ENCODE peak calls at places on chromosomes 3 and 15, in four cellular contexts. E is right lobe of liver, C is colonic mucosa, P is AG04449. J is an unnamed sample.

GRCh38 chr3:24344784-24345439 is 149.7 kb downstream of the THRB start:
- DNase-seq in C (no peak), E (no peak), P (no peak), J (no peak)

GRCh38 chr15:76311071-76311956 is at the start of gene ETFA:
- DNase-seq in E (peak), C (peak), P (peak), J (peak)

GRCh38 chr3:64824281-64824980 is 136.6 kb upstream of the ADAMTS9 start:
- DNase-seq in P (no peak), E (no peak), C (no peak), J (no peak)

GRCh38 chr3:151283907-151284461 is 5.6 kb upstream of the P2RY14 start:
- DNase-seq in C (peak), P (no peak), E (no peak), J (no peak)

GRCh38 chr15:97482521-97482920 is 478.0 kb upstream of the ARRDC4 start:
- DNase-seq in C (no peak), E (no peak), P (no peak), J (no peak)

GRCh38 chr3:142445816-142446254 is 2.0 kb downstream of the XRN1 start:
- DNase-seq in P (no peak), C (peak), E (no peak), J (no peak)

GRCh38 chr15:45550436-45550835 is 27.9 kb upstream of the SLC30A4 start:
- DNase-seq in C (no peak), P (no peak), E (no peak), J (no peak)

GRCh38 chr3:136209921-136210320 is 13.8 kb upstream of the MSL2 start:
- DNase-seq in P (no peak), C (no peak), E (no peak), J (no peak)

GRCh38 chr3:89533320-89533719 is 425.9 kb downstream of the EPHA3 start:
- DNase-seq in E (no peak), P (no peak), C (no peak), J (no peak)

GRCh38 chr3:69770976-69771634 is 31.8 kb downstream of the MITF start:
- DNase-seq in P (no peak), C (no peak), E (no peak), J (peak)

GRCh38 chr15:56017511-56017910 is 24.1 kb upstream of the NEDD4 start:
- DNase-seq in E (no peak), C (no peak), P (no peak), J (no peak)

GRCh38 chr3:14369675-14370669 is 32.4 kb upstream of the SLC6A6 start:
- DNase-seq in E (no peak), P (no peak), C (peak), J (no peak)

GRCh38 chr3:9902372-9903237 is at the start of gene IL17RE:
- DNase-seq in C (peak), E (peak), P (no peak), J (no peak)

GRCh38 chr3:168591587-168591986 is 495.9 kb upstream of the GOLIM4 start:
- DNase-seq in C (no peak), E (no peak), P (no peak), J (no peak)

GRCh38 chr3:31100519-31100918 is 206.1 kb upstream of the GADL1 start:
- DNase-seq in P (no peak), C (no peak), E (no peak), J (no peak)

GRCh38 chr3:64191822-64192221 is 33.4 kb downstream of the PRICKLE2 start:
- DNase-seq in P (no peak), E (no peak), C (no peak), J (no peak)

GRCh38 chr3:148077318-148077923 is 620.3 kb upstream of the AGTR1 start:
- DNase-seq in P (no peak), C (no peak), E (no peak), J (no peak)

GRCh38 chr3:187271582-187271981 is 20.0 kb downstream of the MASP1 start:
- DNase-seq in P (no peak), E (no peak), C (no peak), J (no peak)

GRCh38 chr3:187277129-187277462 is 14.4 kb downstream of the MASP1 start:
- DNase-seq in P (no peak), E (no peak), C (no peak), J (no peak)

GRCh38 chr3:187274315-187274976 is 17.1 kb downstream of the MASP1 start:
- DNase-seq in E (no peak), C (no peak), P (no peak), J (no peak)

GRCh38 chr3:187276397-187277128 is 15.0 kb downstream of the MASP1 start:
- DNase-seq in C (no peak), E (peak), P (no peak), J (no peak)

GRCh38 chr3:187274977-187275338 is 16.6 kb downstream of the MASP1 start:
- DNase-seq in C (no peak), P (no peak), E (no peak), J (no peak)
- H3K4me3 ChIP-seq in C (no peak), P (no peak), E (no peak), J (no peak)

DNA sequence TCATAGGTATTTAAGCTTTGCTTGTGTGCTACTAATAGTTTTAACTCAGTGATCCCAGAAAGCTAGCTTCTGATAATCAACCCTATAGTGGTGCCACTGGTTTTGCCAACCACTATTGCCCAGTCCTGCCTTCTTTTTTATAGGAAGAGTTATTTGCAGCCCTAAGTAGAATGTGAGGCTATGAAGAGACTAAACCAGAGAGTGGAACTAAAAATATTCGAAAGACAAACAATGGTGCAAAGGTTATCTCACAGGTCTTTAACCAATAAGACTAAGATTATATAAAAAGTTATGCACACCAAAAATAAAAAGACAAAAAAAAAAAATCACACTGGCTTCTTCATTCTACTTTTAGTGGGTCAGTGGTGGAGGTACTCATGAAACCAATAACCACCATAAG is 85.6 kb downstream of the NBEAL2 start:
- DNase-seq in C (no peak), E (no peak), P (no peak), J (no peak)
- H3K4me3 ChIP-seq in C (no peak), E (no peak), P (no peak), J (no peak)

DNA sequence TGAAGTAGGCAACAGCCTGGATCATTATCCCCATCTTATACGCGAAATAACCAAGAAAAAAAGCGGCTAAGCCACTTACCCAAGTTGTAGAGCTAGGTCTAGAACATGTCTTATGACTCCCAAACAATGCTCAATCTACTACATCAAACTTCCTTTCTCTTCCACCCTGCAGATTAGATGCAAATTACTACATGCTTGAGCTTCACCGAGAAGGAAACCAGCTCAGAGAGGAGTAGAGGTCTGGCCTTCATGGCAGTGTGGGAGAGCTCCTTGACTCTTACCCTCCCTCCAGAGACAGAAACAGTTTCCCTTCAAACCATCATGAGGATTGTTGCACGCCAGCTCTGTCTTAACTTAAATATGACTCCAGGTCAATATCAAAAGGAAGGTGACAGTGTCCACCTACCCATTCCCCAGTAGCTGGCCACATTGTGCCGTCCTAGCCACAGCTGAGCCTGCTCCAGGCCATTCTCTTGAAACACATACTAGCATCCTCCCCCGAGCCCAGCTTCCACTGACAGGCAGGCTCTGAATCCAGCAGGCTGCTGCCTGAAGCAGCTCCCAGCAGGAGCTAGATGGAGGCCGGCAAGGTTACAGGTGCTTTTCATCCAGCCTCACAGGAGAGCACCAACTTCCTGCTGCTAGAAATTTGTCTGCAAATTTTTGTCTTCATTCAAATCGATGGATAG is 56.8 kb downstream of the CPN2 start:
- DNase-seq in E (no peak), P (no peak), C (no peak), J (no peak)
- H3K4me3 ChIP-seq in E (no peak), P (no peak), C (no peak), J (no peak)

DNA sequence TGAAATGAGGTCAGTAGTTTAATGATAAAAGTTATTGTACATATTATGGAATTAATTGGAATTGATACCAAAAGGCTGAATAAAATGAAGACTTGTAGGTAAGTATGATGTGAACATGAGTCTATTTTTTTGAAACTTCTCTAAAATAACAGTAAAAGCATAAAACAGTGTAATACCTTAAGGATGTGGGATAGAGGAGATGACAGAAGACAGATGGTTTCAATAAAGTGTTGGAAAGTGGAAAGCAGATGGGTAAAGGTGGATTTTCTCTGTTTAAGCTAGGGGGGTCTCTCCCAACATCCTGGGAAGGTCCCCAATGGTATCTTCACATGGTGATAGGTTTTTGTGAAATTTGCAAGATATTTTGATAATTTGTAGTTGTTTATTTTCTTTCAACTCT is 41.6 kb downstream of the GMPS start:
- DNase-seq in C (no peak), E (no peak), P (no peak), J (no peak)
- H3K4me3 ChIP-seq in C (no peak), E (no peak), P (no peak), J (no peak)

GRCh38 chr15:99387769-99388168 is 136.5 kb downstream of the LRRC28 start:
- DNase-seq in P (no peak), C (no peak), E (no peak), J (no peak)

GRCh38 chr15:99390667-99391066 is 139.4 kb downstream of the LRRC28 start:
- DNase-seq in C (no peak), E (no peak), P (no peak), J (no peak)

GRCh38 chr15:99385865-99386264 is 134.6 kb downstream of the LRRC28 start:
- DNase-seq in P (no peak), E (peak), C (peak), J (no peak)

GRCh38 chr15:99386429-99386828 is 135.1 kb downstream of the LRRC28 start:
- DNase-seq in E (no peak), C (no peak), P (no peak), J (no peak)

DNA sequence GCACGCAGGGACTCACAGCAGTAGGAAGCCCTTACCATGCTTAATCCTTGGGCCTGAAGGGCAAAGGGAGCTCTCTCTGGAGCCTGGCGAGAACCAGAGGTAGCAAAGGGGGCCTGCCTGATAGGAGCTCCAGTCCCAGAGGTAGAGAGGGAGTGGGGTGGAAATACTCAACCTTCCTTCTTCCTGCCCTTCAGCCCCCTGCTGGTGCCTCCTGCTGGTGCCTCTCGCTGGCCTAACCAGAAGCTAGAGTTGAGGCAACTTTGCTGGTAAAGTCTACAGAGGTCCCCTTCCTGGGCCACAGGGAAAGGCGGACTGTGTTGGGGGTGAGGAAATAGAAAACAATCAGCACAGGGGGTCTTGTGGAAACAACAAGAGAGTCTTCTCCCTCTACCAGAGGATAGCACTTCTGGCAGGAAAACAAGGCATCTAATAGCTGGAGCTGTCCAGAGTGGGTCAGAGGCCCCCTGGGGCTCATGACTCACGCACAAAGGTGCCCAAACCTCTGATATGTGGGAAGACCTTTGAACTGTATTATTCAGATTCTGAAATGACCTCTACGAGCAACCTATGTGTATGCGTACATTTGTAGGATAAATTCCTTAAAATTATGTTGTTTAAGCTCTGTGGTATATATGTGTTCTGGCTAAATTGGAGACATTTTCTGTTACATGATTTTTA is 133.8 kb downstream of the LRRC28 start:
- DNase-seq in C (no peak), P (no peak), E (no peak), J (no peak)
- H3K4me3 ChIP-seq in C (no peak), P (no peak), E (no peak), J (no peak)

DNA sequence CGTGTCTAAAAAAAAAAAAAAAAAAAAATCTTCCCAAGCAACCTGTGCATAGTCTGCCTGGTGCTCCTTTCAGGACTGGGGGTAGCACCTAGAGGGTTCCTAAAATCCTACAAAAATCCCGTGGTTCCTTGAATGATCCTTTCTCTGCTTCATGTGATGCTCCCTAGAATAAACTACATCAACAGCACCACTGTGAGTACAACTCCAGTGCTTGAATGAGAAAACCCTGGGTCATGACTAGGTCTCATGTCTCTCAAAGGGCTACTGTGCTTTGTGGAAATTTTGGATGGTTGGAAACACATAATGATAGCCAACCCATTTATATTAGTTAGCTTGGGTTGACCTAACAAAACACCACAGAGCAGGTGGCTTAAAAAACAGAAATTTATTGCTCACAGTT is 243.5 kb downstream of the OPA1 start:
- DNase-seq in E (no peak), C (no peak), P (no peak), J (no peak)
- H3K4me3 ChIP-seq in E (no peak), C (no peak), P (no peak), J (no peak)

GRCh38 chr3:181488536-181488935 is 223.2 kb upstream of the SOX2 start:
- DNase-seq in E (no peak), P (no peak), C (no peak), J (no peak)

GRCh38 chr3:181484026-181484425 is 227.7 kb upstream of the SOX2 start:
- DNase-seq in E (no peak), P (no peak), C (no peak), J (no peak)

GRCh38 chr3:181486496-181486895 is 225.2 kb upstream of the SOX2 start:
- DNase-seq in E (no peak), C (no peak), P (no peak), J (no peak)

DNA sequence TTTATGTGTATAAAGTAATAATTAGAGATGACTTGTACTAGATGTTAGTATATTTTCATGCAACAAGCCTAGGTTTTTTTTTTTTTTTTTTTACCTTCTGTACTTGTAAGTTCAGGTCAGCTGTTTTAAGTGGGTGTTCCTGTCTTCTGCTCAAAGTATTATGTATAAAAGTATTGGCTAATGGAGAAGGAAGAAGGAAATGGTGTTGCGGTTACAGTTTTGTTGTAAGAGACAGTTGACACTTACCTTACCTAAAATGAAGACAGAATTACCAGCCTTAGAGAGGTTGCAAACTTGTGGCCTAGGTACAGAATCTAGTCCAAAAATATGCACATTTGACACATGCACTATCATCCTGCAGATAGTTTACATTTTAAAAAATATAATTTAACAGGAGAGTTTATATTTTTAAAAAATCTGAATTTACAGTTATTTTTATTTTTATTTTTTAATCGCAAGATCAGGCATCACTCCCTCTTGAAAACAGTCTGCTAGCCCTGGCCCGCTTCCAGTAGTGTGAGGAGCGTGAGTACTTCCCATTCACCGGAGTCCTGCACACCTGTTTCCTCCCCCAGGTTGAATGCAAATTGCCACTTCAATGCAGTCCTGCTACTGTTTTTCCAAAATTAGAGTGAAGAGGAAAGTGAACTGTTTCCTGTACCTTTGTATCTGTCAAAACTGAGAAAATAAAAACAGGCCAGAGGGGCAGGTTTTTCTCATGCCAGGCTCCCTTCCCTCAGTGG is 224.3 kb upstream of the SOX2 start:
- DNase-seq in P (no peak), C (no peak), E (no peak), J (no peak)
- H3K4me3 ChIP-seq in P (no peak), C (no peak), E (no peak), J (no peak)

GRCh38 chr15:37094542-37095196 is 5.7 kb downstream of the MEIS2 start:
- DNase-seq in P (no peak), E (no peak), C (no peak), J (no peak)

GRCh38 chr15:37095197-37095992 is 5.0 kb downstream of the MEIS2 start:
- DNase-seq in E (no peak), C (no peak), P (no peak), J (no peak)

GRCh38 chr15:37096878-37097568 is 3.3 kb downstream of the MEIS2 start:
- DNase-seq in P (no peak), C (no peak), E (no peak), J (no peak)

GRCh38 chr15:37098468-37099320 is 1.7 kb downstream of the MEIS2 start:
- DNase-seq in C (no peak), E (peak), P (no peak), J (no peak)

GRCh38 chr15:37095993-37096877 is 4.1 kb downstream of the MEIS2 start:
- DNase-seq in E (no peak), C (no peak), P (no peak), J (no peak)
- H3K4me3 ChIP-seq in E (peak), C (peak), P (peak), J (peak)

GRCh38 chr15:70033109-70033508 is 64.6 kb downstream of the TLE3 start:
- DNase-seq in C (no peak), P (no peak), E (no peak), J (no peak)
- H3K4me3 ChIP-seq in C (no peak), P (no peak), E (no peak), J (no peak)

J was measured in HFF-Myc.